ENCODE peak calls at places on chromosomes 3 and 15, in nine cellular contexts. E is spleen, X is GM12878, S is HCT116, Y is stomach, D is transverse colon, B is HepG2, I is upper lobe of left lung, F is breast epithelium. Q is an unnamed sample. For H3K4me1, the result is how much of the 10 kb centered on the place peaks cover.

GRCh38 chr15:88918738-88919137 is 5.6 kb upstream of the MFGE8 start:
- DNase-seq in E (no peak), F (no peak), B (no peak), X (peak), S (peak), I (peak), D (peak), Y (peak), Q (no peak)

GRCh38 chr3:16302082-16302631 is 37.1 kb downstream of the OXNAD1 start:
- DNase-seq in X (no peak), I (no peak), S (no peak), F (no peak), D (no peak), E (no peak), Y (no peak), B (no peak), Q (peak)

GRCh38 chr15:69417581-69417980 is 3.4 kb downstream of the KIF23 start:
- DNase-seq in B (no peak), S (no peak), E (no peak), I (no peak), F (no peak), Y (no peak), X (no peak), D (no peak), Q (no peak)

GRCh38 chr15:41981373-41982132 is 9.2 kb upstream of the EHD4 start:
- DNase-seq in D (no peak), Y (peak), B (no peak), F (peak), E (no peak), X (no peak), S (no peak), I (no peak), Q (no peak)

GRCh38 chr3:196189608-196190347 is 21.4 kb downstream of the ZDHHC19 start:
- DNase-seq in F (no peak), B (no peak), X (no peak), E (peak), S (no peak), D (no peak), I (no peak), Y (no peak), Q (no peak)

GRCh38 chr15:89822030-89822429 is 7.4 kb upstream of the ANPEP start:
- DNase-seq in X (peak), I (no peak), B (no peak), D (no peak), E (peak), F (no peak), S (no peak), Y (no peak), Q (no peak)

GRCh38 chr3:27826448-27826847 is 104.3 kb upstream of the EOMES start:
- DNase-seq in E (no peak), I (no peak), F (no peak), S (no peak), X (no peak), Y (no peak), B (no peak), D (no peak), Q (no peak)

GRCh38 chr3:49926117-49926728 is 3.4 kb downstream of the MON1A start:
- DNase-seq in F (no peak), I (no peak), X (no peak), D (no peak), Y (no peak), S (no peak), E (no peak), B (no peak), Q (no peak)

GRCh38 chr3:124351430-124352142 is 359.7 kb upstream of the ROPN1 start:
- DNase-seq in I (no peak), F (no peak), X (no peak), B (peak), E (no peak), Y (no peak), S (peak), D (no peak), Q (no peak)

GRCh38 chr15:44099671-44100070 is 95.4 kb downstream of the FRMD5 start:
- DNase-seq in E (no peak), X (no peak), F (no peak), I (no peak), B (no peak), Y (no peak), D (no peak), S (no peak), Q (no peak)

GRCh38 chr3:146503459-146504202 is 34.3 kb upstream of the PLSCR2 start:
- DNase-seq in I (peak), D (peak), S (peak), F (no peak), B (peak), E (no peak), X (peak), Y (no peak), Q (no peak)

GRCh38 chr15:74541494-74542191 is 623 bp downstream of the ARID3B start:
- DNase-seq in F (no peak), E (no peak), S (no peak), I (peak), B (peak), D (peak), X (peak), Y (peak), Q (no peak)

GRCh38 chr3:67362686-67363085 is 291.7 kb downstream of the SUCLG2 start:
- DNase-seq in Y (no peak), S (no peak), E (no peak), B (peak), F (no peak), X (no peak), I (no peak), D (no peak), Q (no peak)

GRCh38 chr15:62958528-62958927 is 84.0 kb upstream of the TPM1 start:
- DNase-seq in Y (peak), F (peak), E (no peak), S (no peak), D (no peak), B (no peak), I (no peak), X (no peak), Q (no peak)

GRCh38 chr3:187276397-187277128 is 15.0 kb downstream of the MASP1 start:
- DNase-seq in X (no peak), B (peak), E (no peak), S (no peak), F (no peak), D (no peak), I (no peak), Y (no peak), Q (no peak)

GRCh38 chr15:85785887-85786777 is 8.6 kb downstream of the KLHL25 start:
- DNase-seq in X (no peak), D (peak), I (no peak), B (peak), S (peak), Y (no peak), E (peak), F (no peak), Q (no peak)

GRCh38 chr3:164452707-164453106 is 625.6 kb downstream of the SI start:
- DNase-seq in B (no peak), F (no peak), D (no peak), I (no peak), X (no peak), Y (no peak), E (no peak), S (no peak), Q (no peak)

GRCh38 chr15:61379005-61379404 is 149.9 kb upstream of the RORA start:
- DNase-seq in X (no peak), Y (no peak), D (no peak), F (no peak), E (no peak), I (no peak), B (no peak), S (no peak), Q (no peak)

GRCh38 chr15:78264304-78265136 is at the start of gene DNAJA4:
- DNase-seq in B (no peak), S (no peak), E (peak), Y (peak), F (peak), D (peak), X (no peak), I (peak), Q (no peak)

GRCh38 chr15:99447497-99448371 is 118.0 kb upstream of the MEF2A start:
- DNase-seq in E (no peak), X (no peak), Y (peak), D (no peak), I (no peak), B (no peak), S (no peak), F (no peak), Q (no peak)

GRCh38 chr3:14570089-14570488 is 29.9 kb upstream of the GRIP2 start:
- DNase-seq in S (no peak), D (no peak), E (peak), I (no peak), B (no peak), Y (no peak), X (no peak), F (no peak), Q (no peak)

GRCh38 chr3:29977360-29977759 is 629.0 kb upstream of the TGFBR2 start:
- DNase-seq in D (no peak), Y (no peak), F (no peak), S (no peak), I (no peak), E (no peak), X (no peak), B (no peak), Q (no peak)

GRCh38 chr3:179969525-179969924 is 67.2 kb downstream of the PEX5L start:
- DNase-seq in E (no peak), B (no peak), I (no peak), S (peak), D (no peak), F (no peak), Y (no peak), X (peak), Q (no peak)

GRCh38 chr15:48493084-48493762 is 152.3 kb downstream of the FBN1 start:
- DNase-seq in E (no peak), B (no peak), F (no peak), S (no peak), X (no peak), Y (no peak), I (no peak), D (no peak), Q (no peak)

GRCh38 chr15:73922186-73923151 is 3.8 kb upstream of the LOXL1 start:
- DNase-seq in F (no peak), D (no peak), B (no peak), X (no peak), S (no peak), Y (no peak), E (peak), I (no peak), Q (no peak)

GRCh38 chr3:152960684-152961083 is 125.8 kb downstream of the P2RY1 start:
- DNase-seq in X (no peak), Y (no peak), F (no peak), B (peak), E (no peak), S (no peak), D (no peak), I (no peak), Q (no peak)

GRCh38 chr15:35932541-35932940 is 386.6 kb upstream of the DPH6 start:
- DNase-seq in D (no peak), I (no peak), Y (no peak), S (no peak), B (no peak), X (no peak), F (no peak), E (no peak), Q (no peak)

GRCh38 chr3:171334465-171334811 is 125.8 kb downstream of the TNIK start:
- DNase-seq in D (no peak), X (no peak), Y (peak), B (no peak), E (no peak), I (peak), F (no peak), S (no peak), Q (no peak)

GRCh38 chr3:152222327-152222726 is 46.4 kb upstream of the MBNL1 start:
- DNase-seq in I (no peak), F (no peak), Y (no peak), E (no peak), D (no peak), X (no peak), B (no peak), S (no peak), Q (no peak)

GRCh38 chr15:57527382-57528091 is 64.2 kb upstream of the MYZAP start:
- DNase-seq in D (no peak), Y (no peak), X (peak), I (no peak), B (peak), S (peak), E (no peak), F (no peak), Q (no peak)

GRCh38 chr3:45659661-45660566 is 29.3 kb upstream of the SACM1L start:
- DNase-seq in I (peak), X (peak), D (peak), S (peak), B (peak), F (peak), Y (peak), E (peak), Q (no peak)

GRCh38 chr3:34109846-34110245 is 311.4 kb downstream of the PDCD6IP start:
- DNase-seq in E (no peak), D (no peak), I (no peak), X (peak), S (no peak), B (no peak), Y (no peak), F (no peak), Q (no peak)

GRCh38 chr3:114362815-114363214 is 69.0 kb downstream of the TIGIT start:
- DNase-seq in S (peak), F (no peak), Y (no peak), X (no peak), B (peak), D (no peak), I (no peak), E (no peak), Q (no peak)

GRCh38 chr3:134038071-134038491 is 8.4 kb upstream of the SLCO2A1 start:
- DNase-seq in X (no peak), E (no peak), I (no peak), B (no peak), D (no peak), F (no peak), S (no peak), Y (no peak), Q (no peak)
- TF ChIP-seq POLR2A in X (no peak), E (no peak), I (no peak), B (no peak), D (no peak), F (no peak), S (no peak), Y (no peak), Q (no peak)

GRCh38 chr15:34802371-34802770 is 7.0 kb upstream of the ACTC1 start:
- DNase-seq in F (no peak), Y (no peak), E (no peak), I (no peak), D (no peak), X (no peak), B (no peak), S (no peak), Q (no peak)

GRCh38 chr15:34796847-34797246 is 1.5 kb upstream of the ACTC1 start:
- DNase-seq in Y (no peak), B (no peak), F (no peak), S (no peak), E (no peak), X (no peak), I (no peak), D (no peak), Q (no peak)

GRCh38 chr15:34802803-34803395 is 7.5 kb upstream of the ACTC1 start:
- DNase-seq in F (no peak), I (no peak), Y (no peak), E (no peak), D (no peak), B (no peak), X (no peak), S (no peak), Q (no peak)

GRCh38 chr15:34799825-34800168 is 4.4 kb upstream of the ACTC1 start:
- DNase-seq in Y (no peak), E (no peak), D (no peak), B (no peak), F (no peak), I (no peak), X (no peak), S (no peak), Q (no peak)

GRCh38 chr15:34799149-34799824 is 3.9 kb upstream of the ACTC1 start:
- DNase-seq in X (no peak), E (no peak), S (no peak), Y (peak), I (no peak), B (no peak), F (no peak), D (no peak), Q (no peak)
- H3K4me1 ChIP-seq in X (under half), E (under half), S (under half), Y (under half), I (under half), B (under half), F (under half), D (under half), Q (under half)

GRCh38 chr3:9308298-9308990 is 54.4 kb upstream of the THUMPD3 start:
- DNase-seq in Y (no peak), E (no peak), I (no peak), F (no peak), D (no peak), X (no peak), S (no peak), B (no peak), Q (no peak)

GRCh38 chr3:9298236-9298635 is 48.8 kb upstream of the SRGAP3 start:
- DNase-seq in B (no peak), D (no peak), S (no peak), Y (no peak), F (no peak), E (no peak), X (no peak), I (no peak), Q (no peak)

GRCh38 chr3:9301091-9301490 is 51.6 kb upstream of the SRGAP3 start:
- DNase-seq in X (no peak), Y (no peak), D (no peak), F (no peak), I (no peak), E (no peak), B (no peak), S (no peak), Q (no peak)

GRCh38 chr3:9301798-9302197 is 52.4 kb upstream of the SRGAP3 start:
- DNase-seq in X (no peak), Y (no peak), I (no peak), B (no peak), E (no peak), S (no peak), F (no peak), D (no peak), Q (no peak)

GRCh38 chr3:9302425-9303181 is 53.2 kb upstream of the SRGAP3 start:
- DNase-seq in D (peak), B (peak), F (peak), I (peak), Y (peak), S (peak), X (no peak), E (peak), Q (no peak)
- TF ChIP-seq POLR2AphosphoS5 in D (no peak), B (no peak), F (peak), I (no peak), Y (no peak), S (no peak), X (no peak), E (no peak), Q (no peak)

DNA sequence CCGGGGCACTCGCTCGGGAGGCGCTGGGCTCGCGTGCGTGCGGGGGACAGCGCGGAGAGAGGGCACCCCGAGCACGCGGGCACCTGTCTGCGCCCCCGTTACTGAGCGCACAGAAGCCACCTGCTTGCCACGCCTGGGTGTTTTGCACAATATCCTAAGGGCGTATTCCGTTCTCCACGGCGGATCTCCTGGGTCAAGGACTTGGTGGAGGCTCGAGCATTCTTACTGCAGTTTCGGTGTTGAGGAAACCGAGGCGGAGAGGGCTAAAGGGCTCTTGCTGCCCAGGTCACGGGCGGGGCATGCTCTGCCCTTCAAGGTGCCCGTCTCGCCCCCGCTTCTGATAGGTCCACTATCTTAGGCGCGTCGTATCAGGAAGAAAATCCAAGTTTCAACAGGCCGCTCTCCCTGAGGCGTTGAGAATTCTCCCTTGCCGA is 526 bp downstream of the GPD1L start:
- DNase-seq in Y (peak), I (peak), B (no peak), E (no peak), D (peak), F (peak), S (no peak), X (no peak), Q (no peak)
- TF ChIP-seq POLR2A in Y (no peak), I (peak), B (no peak), E (no peak), D (no peak), F (no peak), S (no peak), X (no peak), Q (no peak)